ENCODE peak calls at places on chromosomes 2 and 18, in six cellular contexts. Q, B, J, H, I and N are unnamed samples.

GRCh38 chr2:223585691-223586090 is 16.5 kb downstream of the SCG2 start:
- DNase-seq in I (peak), B (no peak), J (no peak), H (no peak), Q (no peak), N (peak)

GRCh38 chr2:19746611-19747309 is 155.0 kb downstream of the TTC32 start:
- DNase-seq in Q (no peak), H (peak), I (peak), J (no peak), B (no peak), N (peak)

GRCh38 chr2:220147590-220147989 is 520.2 kb downstream of the SLC4A3 start:
- DNase-seq in B (no peak), H (no peak), Q (no peak), J (no peak), I (no peak), N (peak)

GRCh38 chr18:59696311-59697235 is 650 bp downstream of the CCBE1 start:
- DNase-seq in H (no peak), Q (no peak), B (no peak), I (peak), J (peak), N (peak)

GRCh38 chr2:216636570-216637450 is 3.6 kb downstream of the IGFBP2 start:
- DNase-seq in Q (no peak), I (peak), J (peak), H (no peak), B (peak), N (no peak)

GRCh38 chr2:84792856-84793522 is 87.9 kb downstream of the TRABD2A start:
- DNase-seq in H (no peak), I (peak), B (no peak), J (no peak), Q (no peak), N (no peak)

GRCh38 chr2:240637116-240637900 is 12.0 kb downstream of the GPR35 start:
- DNase-seq in Q (no peak), J (no peak), I (no peak), H (peak), B (no peak), N (no peak)

GRCh38 chr2:128472789-128473174 is 154.1 kb upstream of the HS6ST1 start:
- DNase-seq in I (peak), H (no peak), Q (no peak), J (no peak), B (no peak), N (peak)

GRCh38 chr2:183157131-183157530 is 32.9 kb downstream of the NUP35 start:
- DNase-seq in Q (no peak), I (no peak), H (no peak), B (no peak), J (no peak), N (no peak)

GRCh38 chr2:140567734-140568133 is 1563.1 kb downstream of the LRP1B start:
- DNase-seq in Q (no peak), I (peak), B (no peak), H (no peak), J (no peak), N (peak)

GRCh38 chr2:96556441-96557330 is 20.1 kb downstream of the ARID5A start:
- DNase-seq in B (peak), H (no peak), I (peak), Q (no peak), J (peak), N (peak)

GRCh38 chr18:2572144-2572682 is 856 bp downstream of the NDC80 start:
- DNase-seq in H (no peak), I (no peak), J (no peak), B (no peak), Q (no peak), N (no peak)

GRCh38 chr2:26455801-26456700 is 21.9 kb downstream of the OTOF start:
- DNase-seq in J (no peak), B (peak), H (peak), I (no peak), Q (no peak), N (no peak)

GRCh38 chr2:15693926-15694588 is 102.4 kb downstream of the DDX1 start:
- DNase-seq in Q (no peak), I (no peak), J (no peak), H (no peak), B (no peak), N (no peak)

GRCh38 chr18:1014951-1015627 is 110.4 kb downstream of the ADCYAP1 start:
- DNase-seq in B (no peak), I (no peak), H (no peak), J (no peak), Q (no peak), N (peak)

GRCh38 chr18:26406854-26407517 is 141.4 kb downstream of the KCTD1 start:
- DNase-seq in H (no peak), I (no peak), J (no peak), Q (no peak), B (no peak), N (no peak)

GRCh38 chr18:69725855-69726508 is 221.7 kb downstream of the CD226 start:
- DNase-seq in Q (no peak), J (no peak), B (no peak), H (no peak), I (no peak), N (peak)

GRCh38 chr18:60549338-60549960 is 176.9 kb upstream of the MC4R start:
- DNase-seq in H (no peak), I (peak), B (no peak), Q (peak), J (no peak), N (peak)

GRCh38 chr2:113078350-113078839 is 10.6 kb downstream of the IL1F10 start:
- DNase-seq in B (peak), J (no peak), I (no peak), H (no peak), Q (no peak), N (peak)

GRCh38 chr18:490024-490366 is 10.5 kb downstream of the COLEC12 start:
- DNase-seq in I (no peak), B (no peak), H (no peak), Q (no peak), J (no peak), N (no peak)

GRCh38 chr2:204315236-204315662 is 230.0 kb upstream of the PARD3B start:
- DNase-seq in B (peak), J (peak), H (no peak), I (peak), Q (peak), N (peak)

GRCh38 chr2:43186679-43187374 is 39.6 kb downstream of the ZFP36L2 start:
- DNase-seq in J (peak), Q (no peak), B (no peak), I (no peak), H (no peak), N (no peak)

GRCh38 chr2:187500585-187501359 is 52.7 kb upstream of the CALCRL start:
- DNase-seq in J (no peak), H (no peak), B (no peak), I (peak), Q (peak), N (peak)

GRCh38 chr18:32909798-32910561 is 137.2 kb upstream of the KLHL14 start:
- DNase-seq in J (no peak), H (no peak), Q (no peak), B (no peak), I (no peak), N (no peak)

GRCh38 chr18:63762518-63762917 is 12.7 kb upstream of the SERPINB7 start:
- DNase-seq in H (no peak), J (no peak), I (peak), Q (peak), B (no peak), N (peak)

GRCh38 chr2:189799531-189799930 is 15.3 kb downstream of the PMS1 start:
- DNase-seq in B (no peak), H (no peak), J (no peak), Q (no peak), I (peak), N (peak)

GRCh38 chr18:75129717-75130477 is 79.0 kb downstream of the PTGR3 start:
- DNase-seq in Q (no peak), J (no peak), H (no peak), B (no peak), I (no peak), N (no peak)

GRCh38 chr18:75131455-75132000 is 77.4 kb downstream of the PTGR3 start:
- DNase-seq in J (no peak), H (peak), Q (no peak), I (no peak), B (no peak), N (peak)

GRCh38 chr18:75132068-75132467 is 76.9 kb downstream of the PTGR3 start:
- DNase-seq in J (no peak), B (no peak), I (no peak), Q (no peak), H (peak), N (no peak)

GRCh38 chr18:75128911-75129716 is 79.8 kb downstream of the PTGR3 start:
- DNase-seq in B (no peak), J (no peak), H (peak), I (no peak), Q (no peak), N (no peak)

GRCh38 chr18:75130591-75131274 is 78.2 kb downstream of the PTGR3 start:
- DNase-seq in I (peak), H (peak), B (no peak), Q (no peak), J (no peak), N (peak)
- TF ChIP-seq CTCF in I (peak), H (no peak), B (no peak), Q (peak), J (no peak), N (peak)

GRCh38 chr2:25375989-25376545 is 34.3 kb upstream of the DNMT3A start:
- DNase-seq in Q (no peak), I (no peak), H (no peak), B (no peak), J (no peak), N (no peak)
- H3K4me3 ChIP-seq in Q (no peak), I (no peak), H (peak), B (no peak), J (no peak), N (no peak)

GRCh38 chr2:66270247-66270646 is 164.7 kb upstream of the MEIS1 start:
- DNase-seq in I (no peak), B (no peak), Q (no peak), H (no peak), J (no peak), N (no peak)

GRCh38 chr2:66279024-66279423 is 155.9 kb upstream of the MEIS1 start:
- DNase-seq in Q (no peak), I (no peak), B (no peak), J (no peak), H (no peak), N (no peak)

GRCh38 chr2:66281980-66282379 is 152.9 kb upstream of the MEIS1 start:
- DNase-seq in I (no peak), J (no peak), B (no peak), Q (no peak), H (no peak), N (no peak)

GRCh38 chr2:66271777-66272176 is 163.1 kb upstream of the MEIS1 start:
- DNase-seq in I (no peak), Q (no peak), B (no peak), H (no peak), J (no peak), N (no peak)

GRCh38 chr2:66275984-66276383 is 158.9 kb upstream of the MEIS1 start:
- DNase-seq in Q (no peak), B (no peak), H (no peak), J (no peak), I (no peak), N (no peak)
- TF ChIP-seq CTCF in Q (no peak), B (no peak), H (no peak), J (no peak), I (peak), N (peak)

GRCh38 chr2:136375017-136375901 is 257.3 kb upstream of the CXCR4 start:
- DNase-seq in I (no peak), Q (no peak), H (no peak), B (no peak), J (no peak), N (no peak)
- H3K4me3 ChIP-seq in I (no peak), Q (no peak), H (no peak), B (no peak), J (no peak), N (no peak)

GRCh38 chr2:143965493-143966164 is 554.3 kb downstream of the ZEB2 start:
- DNase-seq in H (no peak), I (no peak), J (no peak), B (peak), Q (no peak), N (no peak)
- TF ChIP-seq CTCF in H (no peak), I (no peak), J (no peak), B (no peak), Q (no peak), N (no peak)

GRCh38 chr2:54630841-54631497 is 92.5 kb upstream of the EML6 start:
- DNase-seq in J (no peak), I (no peak), H (no peak), B (peak), Q (no peak), N (no peak)
- H3K4me3 ChIP-seq in J (no peak), I (no peak), H (peak), B (no peak), Q (no peak), N (no peak)

GRCh38 chr2:191013876-191014652 is at the start of gene STAT1:
- DNase-seq in J (peak), B (peak), H (peak), Q (peak), I (peak), N (peak)
- TF ChIP-seq CTCF in J (peak), B (peak), H (no peak), Q (no peak), I (no peak), N (no peak)

GRCh38 chr2:229269986-229270385 is 1.1 kb downstream of the PID1 start:
- DNase-seq in Q (no peak), I (peak), J (peak), B (no peak), H (no peak), N (peak)
- H3K4me3 ChIP-seq in Q (no peak), I (peak), J (peak), B (peak), H (peak), N (peak)

GRCh38 chr18:76689646-76690264 is 132.6 kb upstream of the ZNF236 start:
- DNase-seq in Q (no peak), H (no peak), I (no peak), B (no peak), J (no peak), N (no peak)
- TF ChIP-seq CTCF in Q (no peak), H (no peak), I (no peak), B (no peak), J (no peak), N (no peak)

GRCh38 chr2:109318949-109319342 is 189.9 kb downstream of the SH3RF3 start:
- DNase-seq in I (no peak), J (no peak), B (no peak), Q (no peak), H (no peak), N (no peak)
- H3K4me3 ChIP-seq in I (peak), J (no peak), B (no peak), Q (peak), H (peak), N (peak)